ENCODE peak calls at places on chromosomes 6 and 20, in nine cellular contexts. V is left cardiac atrium; W is endothelial cell; F is activated naive CD8-positive, alpha-beta T cell treated with anti-CD3 and anti-CD28 coated beads, Interleukin-2, amount 50 U/mL, for 24 hours; T is stimulated activated CD4-positive, alpha-beta T cell treated with anti-CD3 and anti-CD28 coated beads, Interleukin-15, amount 100 ng/mL, for 1 hour; J is NCI-H2081; P is iPS DF 19.7; N is HFFc6; M is RWPE1. C is an unnamed sample.

GRCh38 chr20:37288091-37288490 is 1.4 kb upstream of the MANBAL start:
- DNase-seq in V (no peak), W (no peak), F (no peak), T (no peak), J (no peak), P (no peak), N (no peak), M (no peak), C (no peak)

GRCh38 chr6:50457351-50457750 is 256.0 kb upstream of the TFAP2D start:
- DNase-seq in V (no peak), W (no peak), F (no peak), T (no peak), J (no peak), P (no peak), N (no peak), M (no peak), C (no peak)

GRCh38 chr6:108948252-108948651 is 100.0 kb downstream of the ARMC2 start:
- DNase-seq in V (peak), W (no peak), F (no peak), T (no peak), J (no peak), P (no peak), N (no peak), M (peak), C (no peak)

GRCh38 chr20:33022733-33023438 is 8.6 kb upstream of the BPIFB6 start:
- DNase-seq in V (no peak), W (no peak), F (no peak), T (no peak), J (no peak), P (no peak), N (no peak), M (no peak), C (no peak)

GRCh38 chr6:154112181-154112809 is 73.3 kb downstream of the OPRM1 start:
- DNase-seq in V (no peak), W (no peak), F (no peak), T (no peak), J (no peak), P (no peak), N (no peak), M (peak), C (no peak)

GRCh38 chr20:51385941-51386530 is 156.5 kb downstream of the NFATC2 start:
- DNase-seq in V (no peak), W (peak), F (no peak), T (no peak), J (no peak), P (no peak), N (peak), M (peak), C (peak)

GRCh38 chr6:10598084-10598960 is 77.2 kb downstream of the GCNT2 start:
- DNase-seq in V (no peak), W (no peak), F (no peak), T (no peak), J (no peak), P (no peak), N (no peak), M (no peak), C (no peak)

GRCh38 chr6:101403566-101403965 is 10.1 kb downstream of the GRIK2 start:
- DNase-seq in V (no peak), W (peak), F (no peak), T (no peak), J (no peak), P (no peak), N (no peak), M (no peak), C (no peak)

GRCh38 chr20:8464368-8464767 is 332.3 kb downstream of the PLCB1 start:
- DNase-seq in V (no peak), W (no peak), F (no peak), T (no peak), J (no peak), P (no peak), N (peak), M (no peak), C (no peak)

GRCh38 chr6:31701666-31702420 is 1.3 kb downstream of the ABHD16A start:
- DNase-seq in V (peak), W (no peak), F (no peak), T (no peak), J (no peak), P (no peak), N (no peak), M (no peak), C (no peak)

GRCh38 chr6:107228754-107229153 is 113.4 kb upstream of the BEND3 start:
- DNase-seq in V (no peak), W (no peak), F (no peak), T (no peak), J (no peak), P (no peak), N (no peak), M (peak), C (no peak)

GRCh38 chr6:20658053-20658452 is 123.8 kb downstream of the CDKAL1 start:
- DNase-seq in V (no peak), W (no peak), F (no peak), T (no peak), J (no peak), P (no peak), N (no peak), M (no peak), C (no peak)

GRCh38 chr20:62053465-62054196 is 12.1 kb downstream of the TAF4 start:
- DNase-seq in V (no peak), W (no peak), F (no peak), T (no peak), J (no peak), P (no peak), N (no peak), M (no peak), C (no peak)

GRCh38 chr6:43739642-43740091 is 30.3 kb upstream of the VEGFA start:
- DNase-seq in V (no peak), W (no peak), F (no peak), T (no peak), J (no peak), P (no peak), N (no peak), M (no peak), C (no peak)

GRCh38 chr20:47825011-47825762 is 39.9 kb upstream of the SULF2 start:
- DNase-seq in V (no peak), W (no peak), F (no peak), T (no peak), J (no peak), P (no peak), N (no peak), M (no peak), C (no peak)

GRCh38 chr6:166556871-166557322 is 29.6 kb downstream of the RAMACL start:
- DNase-seq in V (peak), W (no peak), F (no peak), T (no peak), J (no peak), P (no peak), N (peak), M (peak), C (no peak)

GRCh38 chr20:50146732-50147662 is 6.5 kb downstream of the PEDS1 start:
- DNase-seq in V (peak), W (no peak), F (peak), T (peak), J (no peak), P (no peak), N (no peak), M (peak), C (no peak)